ENCODE peak calls at places on chromosome 7, in ten cellular contexts. One of them, this sample, is unnamed.

GRCh38 chr7:44965937-44966730 is 12.7 kb downstream of the MYO1G start:
- DNase-seq in stimulated activated CD4-positive, alpha-beta T cell treated with anti-CD3 and anti-CD28 coated beads, Interleukin-1b, Interleukin-23, amount 100 ng/mL, for 1 hour: no peak
- DNase-seq in NCI-H1092: no peak
- DNase-seq in astrocyte of the spinal cord: no peak
- DNase-seq in SK-N-MC: no peak
- DNase-seq in iris pigment epithelial cell: no peak
- DNase-seq in RKO: no peak
- DNase-seq in lung microvascular endothelial cell: no peak
- DNase-seq in SK-N-SH: peak; percentile 24
- DNase-seq in heart right ventricle: no peak
- DNase-seq in this sample: no peak

GRCh38 chr7:75623390-75624133 is 115.2 kb downstream of the HIP1 start:
- DNase-seq in lung microvascular endothelial cell: peak; percentile 13
- DNase-seq in SK-N-SH: no peak
- DNase-seq in iris pigment epithelial cell: no peak
- DNase-seq in astrocyte of the spinal cord: no peak
- DNase-seq in NCI-H1092: no peak
- DNase-seq in stimulated activated CD4-positive, alpha-beta T cell treated with anti-CD3 and anti-CD28 coated beads, Interleukin-1b, Interleukin-23, amount 100 ng/mL, for 1 hour: no peak
- DNase-seq in SK-N-MC: no peak
- DNase-seq in heart right ventricle: no peak
- DNase-seq in RKO: no peak
- DNase-seq in this sample: no peak

GRCh38 chr7:40239755-40240303 is 105.0 kb downstream of the SUGCT start:
- DNase-seq in heart right ventricle: no peak
- DNase-seq in iris pigment epithelial cell: no peak
- DNase-seq in lung microvascular endothelial cell: no peak
- DNase-seq in RKO: no peak
- DNase-seq in NCI-H1092: no peak
- DNase-seq in SK-N-MC: no peak
- DNase-seq in stimulated activated CD4-positive, alpha-beta T cell treated with anti-CD3 and anti-CD28 coated beads, Interleukin-1b, Interleukin-23, amount 100 ng/mL, for 1 hour: no peak
- DNase-seq in SK-N-SH: peak; percentile 58
- DNase-seq in astrocyte of the spinal cord: no peak
- DNase-seq in this sample: no peak

GRCh38 chr7:92872701-92873100 is 36.3 kb upstream of the CDK6 start:
- DNase-seq in NCI-H1092: no peak
- DNase-seq in stimulated activated CD4-positive, alpha-beta T cell treated with anti-CD3 and anti-CD28 coated beads, Interleukin-1b, Interleukin-23, amount 100 ng/mL, for 1 hour: no peak
- DNase-seq in SK-N-SH: no peak
- DNase-seq in SK-N-MC: no peak
- DNase-seq in astrocyte of the spinal cord: peak; percentile 43
- DNase-seq in lung microvascular endothelial cell: no peak
- DNase-seq in iris pigment epithelial cell: no peak
- DNase-seq in heart right ventricle: no peak
- DNase-seq in RKO: no peak
- DNase-seq in this sample: no peak

GRCh38 chr7:142646274-142646895 is 102.9 kb upstream of the PRSS1 start:
- DNase-seq in SK-N-SH: peak; percentile 43
- DNase-seq in iris pigment epithelial cell: no peak
- DNase-seq in lung microvascular endothelial cell: no peak
- DNase-seq in heart right ventricle: no peak
- DNase-seq in NCI-H1092: no peak
- DNase-seq in RKO: no peak
- DNase-seq in astrocyte of the spinal cord: no peak
- DNase-seq in SK-N-MC: no peak
- DNase-seq in stimulated activated CD4-positive, alpha-beta T cell treated with anti-CD3 and anti-CD28 coated beads, Interleukin-1b, Interleukin-23, amount 100 ng/mL, for 1 hour: no peak
- DNase-seq in this sample: no peak

GRCh38 chr7:142357953-142358520 is 100.2 kb upstream of the PRSS58 start:
- DNase-seq in heart right ventricle: no peak
- DNase-seq in stimulated activated CD4-positive, alpha-beta T cell treated with anti-CD3 and anti-CD28 coated beads, Interleukin-1b, Interleukin-23, amount 100 ng/mL, for 1 hour: no peak
- DNase-seq in SK-N-MC: peak; percentile 68
- DNase-seq in SK-N-SH: peak; percentile 66
- DNase-seq in iris pigment epithelial cell: peak; percentile 78
- DNase-seq in RKO: peak; percentile 89
- DNase-seq in lung microvascular endothelial cell: peak; percentile 79
- DNase-seq in NCI-H1092: peak; percentile 15
- DNase-seq in astrocyte of the spinal cord: peak; percentile 72
- DNase-seq in this sample: no peak

GRCh38 chr7:148963583-148964509 is 64.5 kb downstream of the PDIA4 start:
- DNase-seq in stimulated activated CD4-positive, alpha-beta T cell treated with anti-CD3 and anti-CD28 coated beads, Interleukin-1b, Interleukin-23, amount 100 ng/mL, for 1 hour: no peak
- DNase-seq in RKO: no peak
- DNase-seq in SK-N-MC: no peak
- DNase-seq in SK-N-SH: no peak
- DNase-seq in heart right ventricle: no peak
- DNase-seq in lung microvascular endothelial cell: peak; percentile 30
- DNase-seq in astrocyte of the spinal cord: peak; percentile 23
- DNase-seq in iris pigment epithelial cell: no peak
- DNase-seq in NCI-H1092: no peak
- DNase-seq in this sample: no peak

GRCh38 chr7:29596593-29597178 is 33.1 kb downstream of the PRR15 start:
- DNase-seq in astrocyte of the spinal cord: no peak
- DNase-seq in SK-N-MC: no peak
- DNase-seq in RKO: no peak
- DNase-seq in stimulated activated CD4-positive, alpha-beta T cell treated with anti-CD3 and anti-CD28 coated beads, Interleukin-1b, Interleukin-23, amount 100 ng/mL, for 1 hour: no peak
- DNase-seq in SK-N-SH: no peak
- DNase-seq in NCI-H1092: no peak
- DNase-seq in lung microvascular endothelial cell: no peak
- DNase-seq in heart right ventricle: no peak
- DNase-seq in iris pigment epithelial cell: no peak
- DNase-seq in this sample: no peak

GRCh38 chr7:98777051-98777450 is 92.8 kb downstream of the TMEM130 start:
- DNase-seq in SK-N-MC: no peak
- DNase-seq in SK-N-SH: no peak
- DNase-seq in NCI-H1092: no peak
- DNase-seq in lung microvascular endothelial cell: no peak
- DNase-seq in astrocyte of the spinal cord: no peak
- DNase-seq in iris pigment epithelial cell: no peak
- DNase-seq in heart right ventricle: no peak
- DNase-seq in stimulated activated CD4-positive, alpha-beta T cell treated with anti-CD3 and anti-CD28 coated beads, Interleukin-1b, Interleukin-23, amount 100 ng/mL, for 1 hour: no peak
- DNase-seq in RKO: no peak
- DNase-seq in this sample: no peak

GRCh38 chr7:6175642-6176041 is 96.8 kb downstream of the CYTH3 start:
- DNase-seq in astrocyte of the spinal cord: peak; percentile 43
- DNase-seq in SK-N-SH: no peak
- DNase-seq in iris pigment epithelial cell: peak; percentile 73
- DNase-seq in SK-N-MC: no peak
- DNase-seq in heart right ventricle: no peak
- DNase-seq in RKO: no peak
- DNase-seq in lung microvascular endothelial cell: peak; percentile 27
- DNase-seq in stimulated activated CD4-positive, alpha-beta T cell treated with anti-CD3 and anti-CD28 coated beads, Interleukin-1b, Interleukin-23, amount 100 ng/mL, for 1 hour: no peak
- DNase-seq in NCI-H1092: no peak
- DNase-seq in this sample: peak; percentile 55

GRCh38 chr7:117210366-117210765 is 112.5 kb downstream of the WNT2 start:
- DNase-seq in SK-N-MC: no peak
- DNase-seq in RKO: no peak
- DNase-seq in astrocyte of the spinal cord: no peak
- DNase-seq in iris pigment epithelial cell: no peak
- DNase-seq in NCI-H1092: no peak
- DNase-seq in lung microvascular endothelial cell: no peak
- DNase-seq in SK-N-SH: no peak
- DNase-seq in stimulated activated CD4-positive, alpha-beta T cell treated with anti-CD3 and anti-CD28 coated beads, Interleukin-1b, Interleukin-23, amount 100 ng/mL, for 1 hour: no peak
- DNase-seq in heart right ventricle: no peak
- DNase-seq in this sample: no peak

GRCh38 chr7:22728416-22729029 is 1.5 kb downstream of the IL6 start:
- DNase-seq in stimulated activated CD4-positive, alpha-beta T cell treated with anti-CD3 and anti-CD28 coated beads, Interleukin-1b, Interleukin-23, amount 100 ng/mL, for 1 hour: no peak
- DNase-seq in SK-N-SH: no peak
- DNase-seq in lung microvascular endothelial cell: peak; percentile 74
- DNase-seq in NCI-H1092: no peak
- DNase-seq in RKO: peak; percentile 56
- DNase-seq in heart right ventricle: no peak
- DNase-seq in SK-N-MC: no peak
- DNase-seq in astrocyte of the spinal cord: peak; percentile 70
- DNase-seq in iris pigment epithelial cell: no peak
- DNase-seq in this sample: no peak

GRCh38 chr7:157457355-157458253 is 120.8 kb downstream of the DNAJB6 start:
- DNase-seq in SK-N-SH: no peak
- DNase-seq in lung microvascular endothelial cell: no peak
- DNase-seq in SK-N-MC: no peak
- DNase-seq in iris pigment epithelial cell: no peak
- DNase-seq in stimulated activated CD4-positive, alpha-beta T cell treated with anti-CD3 and anti-CD28 coated beads, Interleukin-1b, Interleukin-23, amount 100 ng/mL, for 1 hour: no peak
- DNase-seq in RKO: no peak
- DNase-seq in NCI-H1092: no peak
- DNase-seq in heart right ventricle: no peak
- DNase-seq in astrocyte of the spinal cord: no peak
- DNase-seq in this sample: peak; percentile 60

This sample was measured in ascending aorta.